ENCODE peak calls at places on chromosomes 6 and 20, in eight cellular contexts. One of them, this sample, is unnamed.
A peak's percentile ranks its signal among the peaks of the same experiment; 100 is the strongest.

GRCh38 chr6:35583893-35584688 is 71.4 kb upstream of the TULP1 start:
- DNase-seq in activated CD8-positive, alpha-beta memory T cell treated with anti-CD3 and anti-CD28 coated beads, Interleukin-2, amount 50 U/mL, for 48 hours: peak; percentile 73
- DNase-seq in dorsolateral prefrontal cortex: no peak
- DNase-seq in PC-9: peak; percentile 66
- DNase-seq in activated CD4-positive, alpha-beta T cell treated with anti-CD3 and anti-CD28 coated beads for 48 hours: peak; percentile 80
- DNase-seq in cardiac fibroblast: peak; percentile 82
- DNase-seq in mucosa of gallbladder: peak; percentile 67
- DNase-seq in cardiac muscle cell: peak; percentile 84
- DNase-seq in this sample: peak; percentile 78

GRCh38 chr6:76697585-76697984 is 625.1 kb upstream of the IMPG1 start:
- DNase-seq in activated CD8-positive, alpha-beta memory T cell treated with anti-CD3 and anti-CD28 coated beads, Interleukin-2, amount 50 U/mL, for 48 hours: no peak
- DNase-seq in PC-9: peak; percentile 2
- DNase-seq in cardiac fibroblast: peak; percentile 61
- DNase-seq in activated CD4-positive, alpha-beta T cell treated with anti-CD3 and anti-CD28 coated beads for 48 hours: no peak
- DNase-seq in dorsolateral prefrontal cortex: no peak
- DNase-seq in mucosa of gallbladder: no peak
- DNase-seq in cardiac muscle cell: peak; percentile 45
- DNase-seq in this sample: no peak

GRCh38 chr6:37679539-37680476 is 17.9 kb downstream of the MDGA1 start:
- DNase-seq in activated CD8-positive, alpha-beta memory T cell treated with anti-CD3 and anti-CD28 coated beads, Interleukin-2, amount 50 U/mL, for 48 hours: no peak
- DNase-seq in PC-9: peak; percentile 37
- DNase-seq in cardiac muscle cell: no peak
- DNase-seq in mucosa of gallbladder: no peak
- DNase-seq in dorsolateral prefrontal cortex: no peak
- DNase-seq in activated CD4-positive, alpha-beta T cell treated with anti-CD3 and anti-CD28 coated beads for 48 hours: no peak
- DNase-seq in cardiac fibroblast: no peak
- DNase-seq in this sample: no peak

GRCh38 chr6:73521351-73522254 is 771 bp upstream of the EEF1A1 start:
- DNase-seq in activated CD4-positive, alpha-beta T cell treated with anti-CD3 and anti-CD28 coated beads for 48 hours: peak; percentile 83
- DNase-seq in mucosa of gallbladder: no peak
- DNase-seq in cardiac fibroblast: peak; percentile 91
- DNase-seq in PC-9: no peak
- DNase-seq in dorsolateral prefrontal cortex: peak; percentile 83
- DNase-seq in activated CD8-positive, alpha-beta memory T cell treated with anti-CD3 and anti-CD28 coated beads, Interleukin-2, amount 50 U/mL, for 48 hours: peak; percentile 88
- DNase-seq in cardiac muscle cell: peak; percentile 86
- DNase-seq in this sample: peak; percentile 74

GRCh38 chr20:23773579-23773978 is 22.8 kb upstream of the CST1 start:
- DNase-seq in mucosa of gallbladder: no peak
- DNase-seq in dorsolateral prefrontal cortex: no peak
- DNase-seq in activated CD8-positive, alpha-beta memory T cell treated with anti-CD3 and anti-CD28 coated beads, Interleukin-2, amount 50 U/mL, for 48 hours: no peak
- DNase-seq in cardiac fibroblast: no peak
- DNase-seq in activated CD4-positive, alpha-beta T cell treated with anti-CD3 and anti-CD28 coated beads for 48 hours: no peak
- DNase-seq in PC-9: no peak
- DNase-seq in cardiac muscle cell: no peak
- DNase-seq in this sample: no peak

GRCh38 chr6:125906158-125906998 is 50.2 kb upstream of the HINT3 start:
- DNase-seq in mucosa of gallbladder: peak; percentile 30
- DNase-seq in activated CD8-positive, alpha-beta memory T cell treated with anti-CD3 and anti-CD28 coated beads, Interleukin-2, amount 50 U/mL, for 48 hours: peak; percentile 68
- DNase-seq in PC-9: peak; percentile 11
- DNase-seq in cardiac muscle cell: peak; percentile 62
- DNase-seq in activated CD4-positive, alpha-beta T cell treated with anti-CD3 and anti-CD28 coated beads for 48 hours: peak; percentile 70
- DNase-seq in cardiac fibroblast: peak; percentile 55
- DNase-seq in dorsolateral prefrontal cortex: no peak
- DNase-seq in this sample: peak; percentile 84

GRCh38 chr6:37141291-37142046 is 28.5 kb upstream of the PIM1 start:
- DNase-seq in dorsolateral prefrontal cortex: no peak
- DNase-seq in mucosa of gallbladder: peak; percentile 23
- DNase-seq in PC-9: no peak
- DNase-seq in activated CD8-positive, alpha-beta memory T cell treated with anti-CD3 and anti-CD28 coated beads, Interleukin-2, amount 50 U/mL, for 48 hours: no peak
- DNase-seq in cardiac fibroblast: peak; percentile 28
- DNase-seq in cardiac muscle cell: peak; percentile 79
- DNase-seq in activated CD4-positive, alpha-beta T cell treated with anti-CD3 and anti-CD28 coated beads for 48 hours: peak; percentile 11
- DNase-seq in this sample: no peak

GRCh38 chr6:16570946-16571345 is 190.3 kb downstream of the ATXN1 start:
- DNase-seq in mucosa of gallbladder: no peak
- DNase-seq in dorsolateral prefrontal cortex: no peak
- DNase-seq in PC-9: no peak
- DNase-seq in cardiac fibroblast: no peak
- DNase-seq in activated CD8-positive, alpha-beta memory T cell treated with anti-CD3 and anti-CD28 coated beads, Interleukin-2, amount 50 U/mL, for 48 hours: no peak
- DNase-seq in cardiac muscle cell: no peak
- DNase-seq in activated CD4-positive, alpha-beta T cell treated with anti-CD3 and anti-CD28 coated beads for 48 hours: no peak
- DNase-seq in this sample: no peak

GRCh38 chr6:31094389-31094881 is 17.9 kb downstream of the C6orf15 start:
- DNase-seq in cardiac muscle cell: peak; percentile 22
- DNase-seq in mucosa of gallbladder: peak; percentile 43
- DNase-seq in cardiac fibroblast: no peak
- DNase-seq in activated CD8-positive, alpha-beta memory T cell treated with anti-CD3 and anti-CD28 coated beads, Interleukin-2, amount 50 U/mL, for 48 hours: peak; percentile 59
- DNase-seq in PC-9: peak; percentile 31
- DNase-seq in dorsolateral prefrontal cortex: no peak
- DNase-seq in activated CD4-positive, alpha-beta T cell treated with anti-CD3 and anti-CD28 coated beads for 48 hours: peak; percentile 23
- DNase-seq in this sample: no peak

GRCh38 chr20:62719250-62719945 is 10.8 kb downstream of the NTSR1 start:
- DNase-seq in cardiac muscle cell: no peak
- DNase-seq in cardiac fibroblast: no peak
- DNase-seq in PC-9: no peak
- DNase-seq in dorsolateral prefrontal cortex: no peak
- DNase-seq in activated CD8-positive, alpha-beta memory T cell treated with anti-CD3 and anti-CD28 coated beads, Interleukin-2, amount 50 U/mL, for 48 hours: no peak
- DNase-seq in mucosa of gallbladder: no peak
- DNase-seq in activated CD4-positive, alpha-beta T cell treated with anti-CD3 and anti-CD28 coated beads for 48 hours: no peak
- DNase-seq in this sample: no peak

GRCh38 chr6:104940881-104941693 is 15.8 kb upstream of the LIN28B start:
- DNase-seq in PC-9: peak; percentile 19
- DNase-seq in dorsolateral prefrontal cortex: peak; percentile 62
- DNase-seq in activated CD4-positive, alpha-beta T cell treated with anti-CD3 and anti-CD28 coated beads for 48 hours: peak; percentile 63
- DNase-seq in mucosa of gallbladder: no peak
- DNase-seq in cardiac fibroblast: peak; percentile 43
- DNase-seq in cardiac muscle cell: peak; percentile 53
- DNase-seq in activated CD8-positive, alpha-beta memory T cell treated with anti-CD3 and anti-CD28 coated beads, Interleukin-2, amount 50 U/mL, for 48 hours: peak; percentile 76
- DNase-seq in this sample: peak; percentile 83

GRCh38 chr6:137744877-137745276 is 122.2 kb upstream of the TNFAIP3 start:
- DNase-seq in activated CD8-positive, alpha-beta memory T cell treated with anti-CD3 and anti-CD28 coated beads, Interleukin-2, amount 50 U/mL, for 48 hours: no peak
- DNase-seq in mucosa of gallbladder: no peak
- DNase-seq in dorsolateral prefrontal cortex: no peak
- DNase-seq in cardiac fibroblast: no peak
- DNase-seq in PC-9: no peak
- DNase-seq in cardiac muscle cell: no peak
- DNase-seq in activated CD4-positive, alpha-beta T cell treated with anti-CD3 and anti-CD28 coated beads for 48 hours: no peak
- DNase-seq in this sample: no peak

This sample was measured in erythroblast.